ENCODE peak calls at places on chromosomes 13 and 19, in seven cellular contexts. V is tibial nerve; H is H9; G is GM23338; Q is CD8-positive, alpha-beta T cell; L is transverse colon; I is astrocyte. U is an unnamed sample. For H3K4me1, the result is how much of the 10 kb centered on the place peaks cover.

GRCh38 chr13:45737571-45738002 is 35.5 kb downstream of the CBY2 start:
- DNase-seq in I (no peak), L (no peak), Q (no peak), G (peak), H (peak), V (no peak), U (no peak)

GRCh38 chr19:35569281-35569781 is 5.9 kb upstream of the ATP4A start:
- DNase-seq in Q (no peak), L (no peak), G (no peak), I (no peak), V (no peak), H (no peak), U (no peak)

GRCh38 chr19:36113895-36114762 is 546 bp downstream of the POLR2I start:
- DNase-seq in I (peak), V (no peak), L (peak), G (peak), Q (no peak), H (peak), U (no peak)

GRCh38 chr19:7337380-7338194 is 11.2 kb upstream of the ARHGEF18 start:
- DNase-seq in G (no peak), V (no peak), L (peak), Q (no peak), H (no peak), I (no peak), U (no peak)

GRCh38 chr19:3374369-3375112 is 8.2 kb downstream of the NFIC start:
- DNase-seq in G (no peak), Q (no peak), I (no peak), H (no peak), L (no peak), V (no peak), U (no peak)

GRCh38 chr19:22945560-22945959 is 57.4 kb downstream of the ZNF728 start:
- DNase-seq in H (no peak), I (peak), L (no peak), Q (no peak), V (no peak), G (peak), U (no peak)

GRCh38 chr19:50510700-50511068 is 307 bp downstream of the JOSD2 start:
- DNase-seq in G (peak), L (no peak), Q (no peak), I (peak), V (no peak), H (no peak), U (no peak)

GRCh38 chr19:21749090-21749489 is 18.3 kb downstream of the ZNF100 start:
- DNase-seq in G (no peak), Q (no peak), L (no peak), H (no peak), V (no peak), I (peak), U (no peak)

GRCh38 chr19:55440411-55441105 is 2.5 kb downstream of the SHISA7 start:
- DNase-seq in G (peak), L (no peak), Q (no peak), H (peak), V (no peak), I (no peak), U (no peak)

GRCh38 chr19:38932425-38933179 is 1.9 kb downstream of the MRPS12 start:
- DNase-seq in V (no peak), H (peak), L (no peak), G (peak), I (peak), Q (no peak), U (no peak)

GRCh38 chr13:31223215-31223614 is 23.4 kb downstream of the B3GLCT start:
- DNase-seq in Q (no peak), L (no peak), H (no peak), V (no peak), G (no peak), I (no peak), U (no peak)

GRCh38 chr13:54687173-54687572 is 1658.6 kb downstream of the OLFM4 start:
- DNase-seq in V (no peak), L (no peak), H (no peak), G (no peak), Q (no peak), I (no peak), U (no peak)

GRCh38 chr19:52748336-52748950 is 13.6 kb upstream of the ZNF611 start:
- DNase-seq in G (peak), Q (no peak), L (no peak), H (no peak), I (peak), V (no peak), U (no peak)

GRCh38 chr13:50369646-50370045 is 354.4 kb downstream of the KCNRG start:
- DNase-seq in V (no peak), H (no peak), I (no peak), Q (no peak), L (no peak), G (no peak), U (no peak)

GRCh38 chr19:55005684-55006488 is 32.2 kb downstream of the GP6 start:
- DNase-seq in I (peak), H (peak), G (peak), V (no peak), Q (peak), L (no peak), U (peak)

GRCh38 chr13:95723428-95723827 is 46.5 kb downstream of the DNAJC3 start:
- DNase-seq in G (no peak), Q (no peak), H (no peak), L (no peak), I (no peak), V (no peak), U (no peak)

GRCh38 chr13:47798906-47799305 is 202.2 kb downstream of the SUCLA2 start:
- DNase-seq in V (no peak), H (no peak), G (peak), L (no peak), Q (no peak), I (no peak), U (no peak)

GRCh38 chr13:89214115-89214514 is 1542.9 kb downstream of the SLITRK5 start:
- DNase-seq in V (no peak), H (no peak), I (no peak), G (no peak), L (no peak), Q (no peak), U (no peak)

GRCh38 chr13:60335531-60335930 is 61.5 kb upstream of the TDRD3 start:
- DNase-seq in V (no peak), I (peak), H (no peak), Q (no peak), L (no peak), G (peak), U (no peak)

GRCh38 chr13:28059214-28059613 is 41.2 kb downstream of the FLT3 start:
- DNase-seq in H (peak), G (peak), V (no peak), L (peak), Q (no peak), I (no peak), U (peak)

GRCh38 chr19:35788205-35788960 is 13.0 kb downstream of the ARHGAP33 start:
- DNase-seq in Q (no peak), V (no peak), I (no peak), L (no peak), H (no peak), G (no peak), U (no peak)

GRCh38 chr13:52010890-52011689 is at the start of gene ATP7B:
- DNase-seq in Q (peak), H (peak), I (no peak), V (no peak), G (peak), L (peak), U (peak)

GRCh38 chr19:34589730-34590129 is 87.2 kb downstream of the SCGB2B2 start:
- DNase-seq in L (no peak), G (no peak), Q (no peak), I (no peak), V (no peak), H (no peak), U (no peak)

GRCh38 chr13:42814868-42815267 is 33.5 kb downstream of the FAM216B start:
- DNase-seq in L (no peak), V (no peak), H (no peak), I (peak), G (no peak), Q (no peak), U (no peak)

GRCh38 chr19:51783373-51783772 is 11.6 kb upstream of the FPR3 start:
- DNase-seq in I (no peak), V (no peak), H (no peak), G (peak), Q (no peak), L (no peak), U (no peak)

GRCh38 chr19:40502647-40503046 is 35.8 kb downstream of the SPTBN4 start:
- DNase-seq in G (peak), I (no peak), V (no peak), Q (no peak), L (peak), H (peak), U (no peak)

GRCh38 chr13:114120486-114121430 is 11.7 kb downstream of the RASA3 start:
- DNase-seq in L (no peak), G (no peak), H (no peak), Q (no peak), V (no peak), I (no peak), U (no peak)

GRCh38 chr19:4232614-4233281 is 3.4 kb downstream of the EBI3 start:
- DNase-seq in G (no peak), Q (no peak), I (no peak), V (no peak), L (no peak), H (no peak), U (no peak)

GRCh38 chr13:56713656-56714055 is 427.1 kb upstream of the PRR20A start:
- DNase-seq in I (no peak), V (no peak), L (no peak), Q (no peak), G (peak), H (no peak), U (no peak)

GRCh38 chr13:33441015-33441414 is 155.5 kb upstream of the STARD13 start:
- DNase-seq in L (peak), V (no peak), G (peak), H (peak), Q (no peak), I (no peak), U (peak)

GRCh38 chr19:52139291-52140076 is at the start of gene ZNF616:
- DNase-seq in G (peak), H (peak), L (peak), V (peak), Q (peak), I (peak), U (peak)

GRCh38 chr13:23610966-23611486 is 40.8 kb downstream of the TNFRSF19 start:
- DNase-seq in G (no peak), Q (no peak), H (no peak), V (no peak), I (peak), L (no peak), U (peak)

GRCh38 chr19:38062959-38063786 is 156.2 kb downstream of the SIPA1L3 start:
- DNase-seq in V (no peak), L (no peak), G (no peak), H (no peak), I (peak), Q (no peak), U (no peak)

GRCh38 chr19:17784201-17785008 is 10.5 kb upstream of the B3GNT3 start:
- DNase-seq in L (peak), I (no peak), V (no peak), Q (peak), G (peak), H (peak), U (peak)

GRCh38 chr13:37173214-37173613 is 67.8 kb upstream of the CSNK1A1L start:
- DNase-seq in H (no peak), G (peak), L (no peak), I (peak), V (no peak), Q (no peak), U (no peak)

GRCh38 chr13:77779461-77780272 is 82.2 kb downstream of the SLAIN1 start:
- DNase-seq in Q (no peak), H (no peak), G (peak), V (no peak), L (peak), I (peak), U (peak)

GRCh38 chr19:43545276-43545675 is 12.3 kb downstream of the ZNF575 start:
- DNase-seq in H (no peak), V (no peak), Q (no peak), L (no peak), I (no peak), G (no peak), U (no peak)
- H3K27ac ChIP-seq in H (no peak), V (no peak), Q (no peak), L (no peak), I (no peak), G (no peak), U (no peak)

GRCh38 chr13:72453161-72453560 is 274.3 kb downstream of the MZT1 start:
- DNase-seq in L (no peak), Q (no peak), I (no peak), H (no peak), G (no peak), V (no peak), U (no peak)
- TF ChIP-seq CTCF in L (no peak), Q (no peak), I (no peak), H (no peak), G (no peak), V (no peak), U (no peak)

GRCh38 chr19:1070931-1071791 is 4.2 kb downstream of the ARHGAP45 start:
- DNase-seq in I (no peak), V (no peak), Q (no peak), L (no peak), G (peak), H (peak), U (no peak)

GRCh38 chr19:1067341-1068103 is 555 bp downstream of the ARHGAP45 start:
- DNase-seq in G (no peak), V (no peak), I (no peak), L (peak), H (no peak), Q (peak), U (no peak)

GRCh38 chr19:1070576-1070930 is 3.6 kb downstream of the ARHGAP45 start:
- DNase-seq in G (peak), H (peak), L (no peak), I (no peak), Q (no peak), V (no peak), U (no peak)

GRCh38 chr19:1068111-1069001 is 1.4 kb downstream of the ARHGAP45 start:
- DNase-seq in H (no peak), Q (peak), G (no peak), V (no peak), L (peak), I (no peak), U (peak)

DNA sequence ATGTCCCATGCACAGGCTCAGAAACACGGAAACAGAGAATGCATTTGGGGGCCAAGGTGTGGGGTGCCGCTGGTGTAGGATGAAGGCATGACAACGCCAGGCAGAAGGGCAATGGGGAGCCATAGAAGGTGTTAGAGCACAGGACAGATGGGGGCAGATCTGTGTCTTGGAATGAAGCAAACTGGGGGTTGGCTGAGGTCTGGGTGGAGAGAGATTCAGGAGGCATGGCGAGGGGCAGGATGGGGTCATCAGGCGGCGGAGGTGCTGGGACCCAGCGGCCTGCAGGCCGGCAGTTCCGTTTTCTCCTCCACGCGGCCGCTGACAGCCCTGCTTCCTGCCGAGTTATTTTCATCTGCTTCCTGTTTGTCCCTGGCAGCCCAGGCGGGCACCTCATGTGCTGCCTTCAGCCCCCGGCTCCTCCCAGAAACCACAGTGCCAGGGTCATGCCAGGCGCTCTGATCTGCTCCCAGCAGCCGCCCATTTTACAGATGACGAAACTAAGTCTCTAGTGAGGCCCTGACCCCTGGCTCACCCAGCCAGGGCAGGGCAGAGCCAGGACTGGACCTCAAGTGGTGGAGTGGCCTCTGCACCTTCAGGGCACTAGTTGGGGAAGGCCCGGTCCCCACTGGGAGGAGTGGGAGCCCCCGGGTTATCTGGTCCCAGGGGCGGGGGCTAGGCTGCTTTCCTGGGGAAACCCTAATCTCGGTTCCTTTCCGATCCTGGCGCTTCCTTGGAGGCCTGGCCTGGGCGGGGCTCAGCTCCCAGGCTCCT is 2.2 kb downstream of the ARHGAP45 start:
- DNase-seq in G (no peak), Q (peak), I (no peak), L (peak), V (no peak), H (no peak), U (peak)
- H3K4me1 ChIP-seq in G (under half), Q (half or more), I (under half), L (under half), V (half or more), H (under half), U (under half)

DNA sequence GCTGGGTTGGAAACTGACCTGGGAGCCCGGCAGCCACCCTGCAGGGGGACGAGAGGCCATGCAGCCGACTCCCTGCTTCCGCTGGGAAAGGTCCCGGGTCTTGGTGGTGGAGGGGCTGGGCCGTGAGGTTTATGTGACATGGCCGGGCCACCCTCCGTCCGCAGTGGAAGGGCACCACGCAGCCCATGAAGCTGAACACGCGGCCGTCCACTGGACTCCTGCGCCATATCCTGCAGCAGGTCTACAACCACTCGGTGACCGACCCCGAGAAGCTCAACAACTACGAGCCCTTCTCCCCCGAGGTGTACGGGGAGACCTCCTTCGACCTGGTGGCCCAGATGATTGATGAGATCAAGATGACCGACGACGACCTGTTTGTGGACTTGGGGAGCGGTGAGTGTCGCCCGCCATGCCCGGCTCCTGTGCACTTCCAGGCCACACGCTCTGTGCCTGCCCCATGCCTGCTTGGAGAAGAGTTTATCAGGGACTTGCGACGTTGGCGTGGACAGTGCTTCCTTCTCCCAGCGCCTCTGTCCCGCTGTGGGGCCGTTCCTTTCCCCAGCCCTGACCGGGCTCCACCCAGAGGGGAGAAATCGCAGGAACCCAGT is 27.2 kb downstream of the DOT1L start:
- DNase-seq in V (no peak), G (no peak), I (no peak), Q (no peak), L (no peak), H (no peak), U (no peak)
- H3K27ac ChIP-seq in V (peak), G (no peak), I (no peak), Q (no peak), L (peak), H (no peak), U (no peak)

GRCh38 chr13:29594710-29595379 is 643 bp downstream of the SLC7A1 start:
- DNase-seq in G (peak), I (peak), V (peak), L (peak), Q (peak), H (no peak), U (peak)

GRCh38 chr13:29596064-29596418 is 553 bp upstream of the SLC7A1 start:
- DNase-seq in L (no peak), I (no peak), H (no peak), Q (no peak), V (no peak), G (no peak), U (no peak)

GRCh38 chr13:29594310-29594709 is 1.2 kb downstream of the SLC7A1 start:
- DNase-seq in V (no peak), Q (no peak), G (peak), H (no peak), L (peak), I (peak), U (peak)

GRCh38 chr13:29597246-29597645 is 1.8 kb upstream of the SLC7A1 start:
- DNase-seq in L (no peak), I (no peak), Q (no peak), V (no peak), G (no peak), H (no peak), U (no peak)

GRCh38 chr13:29595380-29596063 is at the start of gene SLC7A1:
- DNase-seq in I (peak), L (peak), V (peak), H (peak), G (peak), Q (peak), U (peak)
- TF ChIP-seq CTCF in I (no peak), L (no peak), V (no peak), H (no peak), G (no peak), Q (no peak), U (no peak)

U was measured in colonic mucosa.